ENCODE peak calls at places on chromosomes 13 and 19, in five cellular contexts. One of them, this sample, is unnamed.

GRCh38 chr19:51637362-51637978 is 7.3 kb upstream of the SIGLEC5 start:
- DNase-seq in thyroid gland: no peak
- DNase-seq in aorta: no peak
- DNase-seq in WERI-Rb-1: no peak
- DNase-seq in right lobe of liver: no peak
- DNase-seq in this sample: no peak

GRCh38 chr19:38264486-38265212 is at the start of gene SPINT2:
- DNase-seq in thyroid gland: no peak
- DNase-seq in aorta: peak
- DNase-seq in WERI-Rb-1: no peak
- DNase-seq in right lobe of liver: no peak
- DNase-seq in this sample: no peak

GRCh38 chr19:1508507-1508856 is 4.3 kb downstream of the ADAMTSL5 start:
- DNase-seq in thyroid gland: no peak
- DNase-seq in aorta: no peak
- DNase-seq in WERI-Rb-1: no peak
- DNase-seq in right lobe of liver: no peak
- DNase-seq in this sample: no peak

GRCh38 chr19:46904114-46905060 is 43.6 kb downstream of the ARHGAP35 start:
- DNase-seq in thyroid gland: no peak
- DNase-seq in aorta: no peak
- DNase-seq in WERI-Rb-1: no peak
- DNase-seq in right lobe of liver: no peak
- DNase-seq in this sample: peak

GRCh38 chr13:39259371-39259770 is 221.1 kb downstream of the NHLRC3 start:
- DNase-seq in thyroid gland: no peak
- DNase-seq in aorta: no peak
- DNase-seq in WERI-Rb-1: no peak
- DNase-seq in right lobe of liver: no peak
- DNase-seq in this sample: no peak

GRCh38 chr13:51970251-51970793 is 40.9 kb downstream of the ATP7B start:
- DNase-seq in thyroid gland: no peak
- DNase-seq in aorta: no peak
- DNase-seq in WERI-Rb-1: no peak
- DNase-seq in right lobe of liver: no peak
- DNase-seq in this sample: no peak

GRCh38 chr13:89066868-89067466 is 1395.8 kb downstream of the SLITRK5 start:
- DNase-seq in thyroid gland: no peak
- DNase-seq in aorta: no peak
- DNase-seq in WERI-Rb-1: peak
- DNase-seq in right lobe of liver: no peak
- DNase-seq in this sample: no peak

GRCh38 chr13:52002361-52002760 is 8.9 kb downstream of the ATP7B start:
- DNase-seq in thyroid gland: no peak
- DNase-seq in aorta: no peak
- DNase-seq in WERI-Rb-1: no peak
- DNase-seq in right lobe of liver: no peak
- DNase-seq in this sample: no peak

GRCh38 chr19:12847159-12848139 is 9.1 kb downstream of the MAST1 start:
- DNase-seq in thyroid gland: peak
- DNase-seq in aorta: peak
- DNase-seq in WERI-Rb-1: peak
- DNase-seq in right lobe of liver: peak
- DNase-seq in this sample: peak

GRCh38 chr13:75302031-75302430 is 179.9 kb downstream of the TBC1D4 start:
- DNase-seq in thyroid gland: no peak
- DNase-seq in aorta: no peak
- DNase-seq in WERI-Rb-1: no peak
- DNase-seq in right lobe of liver: no peak
- DNase-seq in this sample: no peak

GRCh38 chr13:99191900-99192399 is 8.7 kb upstream of the UBAC2 start:
- DNase-seq in thyroid gland: peak
- DNase-seq in aorta: no peak
- DNase-seq in WERI-Rb-1: peak
- DNase-seq in right lobe of liver: no peak
- DNase-seq in this sample: no peak

GRCh38 chr13:105763851-105764250 is 771.6 kb downstream of the EFNB2 start:
- DNase-seq in thyroid gland: no peak
- DNase-seq in aorta: no peak
- DNase-seq in WERI-Rb-1: no peak
- DNase-seq in right lobe of liver: no peak
- DNase-seq in this sample: no peak

GRCh38 chr13:25783480-25784081 is 268.2 kb downstream of the SHISA2 start:
- DNase-seq in thyroid gland: no peak
- DNase-seq in aorta: no peak
- DNase-seq in WERI-Rb-1: no peak
- DNase-seq in right lobe of liver: no peak
- DNase-seq in this sample: no peak

GRCh38 chr19:33702606-33703437 is 81.1 kb downstream of the CHST8 start:
- DNase-seq in thyroid gland: no peak
- DNase-seq in aorta: peak
- DNase-seq in WERI-Rb-1: peak
- DNase-seq in right lobe of liver: no peak
- DNase-seq in this sample: peak

GRCh38 chr13:102354011-102354410 is 47.8 kb downstream of the FGF14 start:
- DNase-seq in thyroid gland: no peak
- DNase-seq in aorta: no peak
- DNase-seq in WERI-Rb-1: no peak
- DNase-seq in right lobe of liver: no peak
- DNase-seq in this sample: no peak

GRCh38 chr13:75357576-75358295 is 124.2 kb downstream of the TBC1D4 start:
- DNase-seq in thyroid gland: peak
- DNase-seq in aorta: no peak
- DNase-seq in WERI-Rb-1: peak
- DNase-seq in right lobe of liver: no peak
- DNase-seq in this sample: no peak

GRCh38 chr19:29966594-29967249 is 24.7 kb downstream of the URI1 start:
- DNase-seq in thyroid gland: no peak
- DNase-seq in aorta: no peak
- DNase-seq in WERI-Rb-1: no peak
- DNase-seq in right lobe of liver: no peak
- DNase-seq in this sample: no peak

GRCh38 chr19:38944981-38945506 is 14.3 kb downstream of the MRPS12 start:
- DNase-seq in thyroid gland: no peak
- DNase-seq in aorta: peak
- DNase-seq in WERI-Rb-1: no peak
- DNase-seq in right lobe of liver: no peak
- DNase-seq in this sample: peak

GRCh38 chr13:40993987-40994386 is 25.1 kb downstream of the ELF1 start:
- DNase-seq in thyroid gland: peak
- DNase-seq in aorta: no peak
- DNase-seq in WERI-Rb-1: no peak
- DNase-seq in right lobe of liver: no peak
- DNase-seq in this sample: no peak

GRCh38 chr13:39527301-39527700 is 75.7 kb downstream of the LHFPL6 start:
- DNase-seq in thyroid gland: no peak
- DNase-seq in aorta: no peak
- DNase-seq in WERI-Rb-1: no peak
- DNase-seq in right lobe of liver: no peak
- DNase-seq in this sample: no peak

GRCh38 chr19:280541-281007 is 10.6 kb downstream of the PLPP2 start:
- DNase-seq in thyroid gland: no peak
- DNase-seq in aorta: peak
- DNase-seq in WERI-Rb-1: no peak
- DNase-seq in right lobe of liver: no peak
- DNase-seq in this sample: no peak

GRCh38 chr13:98199480-98199879 is 22.4 kb upstream of the RNF113B start:
- DNase-seq in thyroid gland: no peak
- DNase-seq in aorta: no peak
- DNase-seq in WERI-Rb-1: no peak
- DNase-seq in right lobe of liver: no peak
- DNase-seq in this sample: no peak

DNA sequence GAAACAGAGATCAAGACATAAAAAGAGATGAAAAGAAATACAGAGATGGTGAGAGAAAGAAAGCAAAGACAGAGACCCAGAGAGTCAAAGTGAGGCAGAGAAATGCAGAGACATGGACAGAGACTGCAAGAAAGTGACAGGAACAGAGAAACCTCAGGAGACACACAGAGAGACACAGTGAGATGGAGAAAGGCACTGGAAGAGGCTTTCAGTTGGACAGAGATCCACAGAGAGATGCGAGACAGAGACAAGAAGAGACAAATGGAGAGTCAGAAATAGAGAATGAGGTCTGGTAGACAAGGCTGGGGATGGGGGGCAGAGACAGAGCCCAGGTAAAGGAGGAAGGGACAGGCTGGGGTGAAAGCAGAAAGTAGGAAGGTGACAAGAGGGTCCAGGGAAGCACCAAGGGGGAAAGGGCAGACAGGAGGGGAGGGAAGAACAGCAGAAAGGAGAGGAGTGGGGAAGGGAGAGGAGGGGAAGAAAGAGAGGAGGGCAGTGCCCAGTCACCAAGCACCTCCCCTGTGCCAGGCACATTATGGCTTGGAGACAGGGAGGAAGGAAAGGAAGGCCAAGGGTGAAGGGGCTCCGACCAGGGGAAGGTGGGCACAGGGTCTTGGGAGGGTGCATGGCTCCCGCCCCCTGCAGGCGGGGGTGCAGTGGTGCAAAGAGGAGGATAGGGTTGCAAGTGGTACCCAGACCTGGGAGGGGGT is 38.5 kb downstream of the DEDD2 start:
- DNase-seq in thyroid gland: no peak
- DNase-seq in aorta: no peak
- DNase-seq in WERI-Rb-1: peak
- DNase-seq in right lobe of liver: no peak
- DNase-seq in this sample: peak
- H3K27ac ChIP-seq in thyroid gland: no peak
- H3K27ac ChIP-seq in aorta: no peak
- H3K27ac ChIP-seq in WERI-Rb-1: no peak
- H3K27ac ChIP-seq in right lobe of liver: no peak
- H3K27ac ChIP-seq in this sample: no peak

GRCh38 chr19:17743874-17744273 is 7.4 kb upstream of the FCHO1 start:
- DNase-seq in thyroid gland: no peak
- DNase-seq in aorta: no peak
- DNase-seq in WERI-Rb-1: no peak
- DNase-seq in right lobe of liver: no peak
- DNase-seq in this sample: no peak

GRCh38 chr19:17749912-17750317 is 1.4 kb upstream of the FCHO1 start:
- DNase-seq in thyroid gland: no peak
- DNase-seq in aorta: no peak
- DNase-seq in WERI-Rb-1: no peak
- DNase-seq in right lobe of liver: no peak
- DNase-seq in this sample: no peak

GRCh38 chr19:17751103-17751911 is at the start of gene FCHO1:
- DNase-seq in thyroid gland: peak
- DNase-seq in aorta: no peak
- DNase-seq in WERI-Rb-1: no peak
- DNase-seq in right lobe of liver: peak
- DNase-seq in this sample: peak

GRCh38 chr19:17748884-17749638 is 2.2 kb upstream of the FCHO1 start:
- DNase-seq in thyroid gland: no peak
- DNase-seq in aorta: no peak
- DNase-seq in WERI-Rb-1: no peak
- DNase-seq in right lobe of liver: no peak
- DNase-seq in this sample: no peak

DNA sequence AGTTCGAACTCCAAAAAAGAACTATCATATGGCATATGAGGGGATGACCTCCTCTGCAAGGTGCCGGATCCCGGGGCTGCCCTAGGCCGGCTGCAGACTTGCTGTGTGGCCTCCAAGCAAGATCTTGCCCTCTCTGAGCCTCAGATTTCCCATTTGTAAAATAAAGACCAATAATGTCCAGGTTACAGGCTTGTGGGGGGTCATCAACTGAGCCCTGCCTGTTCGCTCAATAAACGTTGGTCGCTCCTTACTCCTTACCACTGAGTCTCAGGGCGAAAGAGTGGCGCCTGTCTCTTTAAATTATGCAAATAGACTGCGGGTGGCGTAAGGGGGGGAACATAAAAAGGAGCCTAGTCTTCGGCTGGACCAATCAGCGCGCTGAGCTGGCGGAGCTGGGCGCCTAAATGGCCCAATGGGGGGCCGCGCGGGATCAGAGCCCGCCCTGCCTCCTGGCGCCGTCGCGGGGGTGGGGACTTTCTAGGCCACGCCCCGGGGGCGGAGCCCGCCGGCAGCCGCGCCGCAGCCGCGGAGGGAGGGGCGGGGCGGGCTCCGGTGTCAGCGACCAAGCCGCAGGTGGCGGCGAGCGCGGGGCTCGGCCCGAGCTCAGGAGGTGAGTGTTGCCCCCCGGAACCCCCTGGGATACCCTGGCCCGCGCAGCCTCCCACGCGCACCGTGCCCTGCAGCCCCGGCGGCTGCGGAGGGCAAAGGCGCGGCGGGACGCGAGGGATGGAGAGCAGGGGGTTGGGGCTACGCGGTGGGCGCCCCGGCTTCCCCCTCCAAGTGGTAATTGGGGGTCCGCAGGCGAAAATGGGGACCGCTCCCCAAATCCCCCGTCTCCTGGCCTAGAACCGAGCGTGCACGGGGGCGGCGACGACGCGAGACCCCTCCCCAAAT is 3.8 kb upstream of the FCHO1 start:
- DNase-seq in thyroid gland: peak
- DNase-seq in aorta: peak
- DNase-seq in WERI-Rb-1: peak
- DNase-seq in right lobe of liver: peak
- DNase-seq in this sample: peak
- H3K27ac ChIP-seq in thyroid gland: no peak
- H3K27ac ChIP-seq in aorta: no peak
- H3K27ac ChIP-seq in WERI-Rb-1: peak
- H3K27ac ChIP-seq in right lobe of liver: no peak
- H3K27ac ChIP-seq in this sample: no peak

DNA sequence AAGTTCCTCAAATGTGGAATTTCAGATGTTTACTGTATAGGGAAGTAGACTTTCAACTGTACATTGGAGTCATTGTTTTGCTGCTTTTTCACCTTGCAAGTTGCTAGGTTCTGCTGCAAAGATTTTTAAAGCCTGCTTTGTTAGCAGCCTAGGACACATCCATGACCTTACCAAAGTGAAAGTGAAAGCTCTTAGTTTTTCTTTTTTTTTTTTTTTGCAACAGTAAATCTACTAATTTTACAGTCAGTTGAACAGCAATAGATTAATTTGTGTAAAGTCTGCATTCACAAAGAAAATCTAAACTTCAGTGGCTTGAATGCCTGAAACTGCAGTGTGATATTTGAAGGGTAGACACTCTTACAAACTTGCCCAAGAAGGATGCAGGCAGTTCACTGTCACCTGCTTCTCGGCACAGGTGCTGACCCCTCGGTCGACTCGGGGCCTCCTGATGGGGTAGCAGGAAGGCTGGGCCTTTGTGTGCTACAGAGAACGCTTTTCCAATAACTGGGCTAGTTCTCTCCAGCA is 5.0 kb upstream of the MTIF3 start:
- DNase-seq in thyroid gland: no peak
- DNase-seq in aorta: no peak
- DNase-seq in WERI-Rb-1: no peak
- DNase-seq in right lobe of liver: no peak
- DNase-seq in this sample: no peak
- H3K27ac ChIP-seq in thyroid gland: peak
- H3K27ac ChIP-seq in aorta: no peak
- H3K27ac ChIP-seq in WERI-Rb-1: no peak
- H3K27ac ChIP-seq in right lobe of liver: peak
- H3K27ac ChIP-seq in this sample: peak

DNA sequence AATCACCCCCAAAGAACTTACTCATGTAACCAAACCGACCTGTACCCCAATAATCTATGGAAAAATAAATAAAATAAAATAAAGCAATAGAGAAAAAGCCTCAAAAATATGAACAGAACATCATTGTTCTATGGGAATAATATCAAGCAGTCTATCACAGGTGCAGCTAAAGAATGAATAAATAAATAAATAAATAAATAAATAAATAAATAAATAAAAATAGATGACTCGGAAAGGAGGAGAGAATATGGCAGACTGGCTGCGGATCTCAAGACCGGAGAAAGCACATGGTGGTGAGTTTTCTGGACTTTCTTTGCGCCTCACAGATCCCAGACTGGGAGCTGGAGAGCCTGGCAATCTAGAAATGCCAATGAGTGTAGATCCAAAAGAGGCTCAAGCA is 22.4 kb upstream of the CEACAM20 start:
- DNase-seq in thyroid gland: no peak
- DNase-seq in aorta: no peak
- DNase-seq in WERI-Rb-1: no peak
- DNase-seq in right lobe of liver: no peak
- DNase-seq in this sample: no peak
- H3K27ac ChIP-seq in thyroid gland: no peak
- H3K27ac ChIP-seq in aorta: no peak
- H3K27ac ChIP-seq in WERI-Rb-1: no peak
- H3K27ac ChIP-seq in right lobe of liver: no peak
- H3K27ac ChIP-seq in this sample: no peak

This sample was measured in kidney.